ENCODE peak calls at places on chromosome 12, in five cellular contexts. Y, C, M, A and N are unnamed samples. For H3K4me1, the result is how much of the 10 kb centered on the place peaks cover.

GRCh38 chr12:124436366-124436765 is 131.0 kb downstream of the NCOR2 start:
- DNase-seq in Y (no peak), C (peak), M (no peak), A (no peak), N (no peak)

GRCh38 chr12:4438834-4439596 is 6.6 kb downstream of the FGF6 start:
- DNase-seq in Y (no peak), C (no peak), M (peak), A (no peak), N (peak)

GRCh38 chr12:11853126-11853525 is 203.7 kb downstream of the ETV6 start:
- DNase-seq in Y (no peak), C (no peak), M (peak), A (no peak), N (no peak)

GRCh38 chr12:1906579-1906978 is 11.9 kb downstream of the CACNA2D4 start:
- DNase-seq in Y (no peak), C (no peak), M (peak), A (no peak), N (no peak)

GRCh38 chr12:81598205-81598604 is 160.9 kb downstream of the PPFIA2 start:
- DNase-seq in Y (no peak), C (no peak), M (no peak), A (no peak), N (no peak)

GRCh38 chr12:40586823-40587222 is 105.4 kb upstream of the CNTN1 start:
- DNase-seq in Y (no peak), C (no peak), M (no peak), A (no peak), N (no peak)

GRCh38 chr12:90102957-90103652 is 394.5 kb upstream of the ATP2B1 start:
- DNase-seq in Y (peak), C (peak), M (peak), A (no peak), N (peak)

GRCh38 chr12:64860446-64860998 is 36.1 kb downstream of the TBC1D30 start:
- DNase-seq in Y (no peak), C (no peak), M (no peak), A (no peak), N (no peak)

GRCh38 chr12:4274396-4274959 is 916 bp downstream of the CCND2 start:
- DNase-seq in Y (no peak), C (no peak), M (peak), A (no peak), N (no peak)

GRCh38 chr12:21324551-21324950 is 10.2 kb downstream of the SLCO1A2 start:
- DNase-seq in Y (no peak), C (no peak), M (no peak), A (no peak), N (no peak)
- H3K4me3 ChIP-seq in Y (no peak), C (no peak), M (no peak), A (no peak), N (no peak)

GRCh38 chr12:108854453-108855283 is 2.7 kb downstream of the SSH1 start:
- DNase-seq in Y (peak), C (peak), M (no peak), A (peak), N (peak)
- H3K4me1 ChIP-seq in Y (under half), C (half or more), M (under half), A (half or more), N (half or more)

DNA sequence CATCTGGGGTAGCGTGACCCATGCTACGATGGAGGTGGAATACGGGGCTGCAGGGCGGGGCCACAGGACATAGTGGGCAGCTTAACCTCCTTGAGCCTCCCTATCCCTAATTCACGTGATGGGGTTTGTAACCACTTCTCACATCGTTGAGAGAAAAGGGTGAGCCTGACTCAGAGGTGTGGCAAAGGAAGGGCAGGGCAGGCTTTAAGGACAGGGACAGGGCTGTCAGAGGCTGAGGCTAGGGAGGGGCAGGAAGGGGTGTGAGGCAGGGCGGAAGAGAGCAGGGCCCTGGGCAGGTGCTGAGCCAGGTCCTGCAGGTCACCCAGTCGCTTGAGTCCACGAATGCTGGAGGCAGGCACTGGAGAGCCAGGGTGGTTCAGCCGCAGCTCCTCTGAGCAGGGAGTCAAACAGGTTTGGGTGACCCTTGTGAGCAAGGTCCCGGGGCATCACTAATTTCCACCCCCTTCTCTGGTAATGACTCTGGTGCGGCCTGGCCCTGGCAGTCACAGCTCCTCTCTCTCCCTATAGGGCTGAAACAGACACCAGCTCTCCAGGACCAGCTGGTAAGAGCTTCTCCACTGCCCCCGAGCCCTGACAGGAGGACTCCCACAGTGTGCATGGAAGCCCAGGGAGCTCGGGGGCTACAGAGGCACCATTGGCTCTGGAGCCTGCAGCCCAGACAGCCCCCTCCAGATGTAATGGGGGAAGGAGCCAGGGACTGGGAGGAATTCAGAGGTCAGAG is 7.4 kb upstream of the AQP2 start:
- DNase-seq in Y (no peak), C (no peak), M (peak), A (no peak), N (no peak)
- H3K4me3 ChIP-seq in Y (no peak), C (no peak), M (no peak), A (no peak), N (no peak)

GRCh38 chr12:73950506-73950905 is 587.1 kb upstream of the ATXN7L3B start:
- DNase-seq in Y (no peak), C (no peak), M (no peak), A (no peak), N (no peak)

GRCh38 chr12:73952304-73952703 is 585.3 kb upstream of the ATXN7L3B start:
- DNase-seq in Y (no peak), C (no peak), M (no peak), A (no peak), N (no peak)

GRCh38 chr12:73947627-73948026 is 590.0 kb upstream of the ATXN7L3B start:
- DNase-seq in Y (no peak), C (no peak), M (no peak), A (no peak), N (no peak)
- H3K4me1 ChIP-seq in Y (under half), C (under half), M (under half), A (under half), N (under half)